ENCODE peak calls at places on chromosomes 1 and 21, in four cellular contexts. J, Q, I and L are unnamed samples.

GRCh38 chr1:183404456-183404855 is 13.7 kb downstream of the NMNAT2 start:
- DNase-seq in I (no peak), Q (no peak), J (no peak), L (no peak)

GRCh38 chr1:59779949-59780348 is 34.8 kb upstream of the HOOK1 start:
- DNase-seq in J (no peak), Q (no peak), I (no peak), L (no peak)

GRCh38 chr1:114093624-114094302 is 59.9 kb downstream of the SYT6 start:
- DNase-seq in I (peak), Q (no peak), J (peak), L (no peak)

GRCh38 chr1:20666804-20667203 is 5.6 kb upstream of the DDOST start:
- DNase-seq in Q (no peak), J (no peak), I (no peak), L (no peak)

GRCh38 chr1:78237364-78237916 is 191.7 kb downstream of the GIPC2 start:
- DNase-seq in I (no peak), Q (peak), J (no peak), L (no peak)

GRCh38 chr1:201011616-201012015 is 11.9 kb downstream of the KIF21B start:
- DNase-seq in J (no peak), I (no peak), Q (no peak), L (no peak)

GRCh38 chr1:231606712-231607111 is 19.9 kb upstream of the DISC1 start:
- DNase-seq in I (no peak), J (no peak), Q (no peak), L (no peak)

GRCh38 chr1:205375816-205376545 is 19.3 kb upstream of the KLHDC8A start:
- DNase-seq in Q (no peak), I (peak), J (no peak), L (no peak)

GRCh38 chr1:10063878-10064277 is 31.1 kb downstream of the UBE4B start:
- DNase-seq in J (no peak), Q (no peak), I (no peak), L (no peak)

GRCh38 chr1:202238914-202239313 is 45.3 kb downstream of the LGR6 start:
- DNase-seq in J (no peak), Q (peak), I (no peak), L (no peak)

GRCh38 chr1:230256896-230257295 is 169.2 kb downstream of the PGBD5 start:
- DNase-seq in I (no peak), Q (no peak), J (no peak), L (no peak)

GRCh38 chr1:96374076-96374762 is 347.4 kb upstream of the PTBP2 start:
- DNase-seq in I (peak), J (peak), Q (no peak), L (no peak)

GRCh38 chr21:42688841-42689371 is 35.5 kb downstream of the PDE9A start:
- DNase-seq in Q (no peak), I (no peak), J (no peak), L (no peak)

GRCh38 chr1:232308616-232309015 is 321.3 kb downstream of the SIPA1L2 start:
- DNase-seq in J (no peak), I (no peak), Q (no peak), L (no peak)

GRCh38 chr1:3219725-3220467 is 150.9 kb downstream of the PRDM16 start:
- DNase-seq in J (no peak), I (no peak), Q (no peak), L (no peak)

GRCh38 chr1:67840449-67840848 is 7.2 kb upstream of the GNG12 start:
- DNase-seq in J (peak), I (peak), Q (no peak), L (no peak)

GRCh38 chr1:36023098-36023769 is 60.7 kb upstream of the TEKT2 start:
- DNase-seq in J (no peak), Q (no peak), I (peak), L (no peak)

GRCh38 chr1:202319381-202320080 is 22.2 kb downstream of the UBE2T start:
- DNase-seq in I (no peak), Q (peak), J (no peak), L (no peak)

GRCh38 chr1:246043556-246043955 is 463.5 kb downstream of the SMYD3 start:
- DNase-seq in I (no peak), J (peak), Q (no peak), L (no peak)

GRCh38 chr21:26513212-26513611 is 59.9 kb downstream of the CYYR1 start:
- DNase-seq in I (peak), J (peak), Q (no peak), L (no peak)

GRCh38 chr1:248838357-248839167 is 538 bp downstream of the ZNF672 start:
- DNase-seq in I (peak), Q (peak), J (peak), L (peak)

GRCh38 chr1:29202584-29203340 is 21.1 kb upstream of the SRSF4 start:
- DNase-seq in J (peak), I (peak), Q (peak), L (peak)
- H3K27ac ChIP-seq in J (peak), I (peak), Q (no peak), L (peak)

DNA sequence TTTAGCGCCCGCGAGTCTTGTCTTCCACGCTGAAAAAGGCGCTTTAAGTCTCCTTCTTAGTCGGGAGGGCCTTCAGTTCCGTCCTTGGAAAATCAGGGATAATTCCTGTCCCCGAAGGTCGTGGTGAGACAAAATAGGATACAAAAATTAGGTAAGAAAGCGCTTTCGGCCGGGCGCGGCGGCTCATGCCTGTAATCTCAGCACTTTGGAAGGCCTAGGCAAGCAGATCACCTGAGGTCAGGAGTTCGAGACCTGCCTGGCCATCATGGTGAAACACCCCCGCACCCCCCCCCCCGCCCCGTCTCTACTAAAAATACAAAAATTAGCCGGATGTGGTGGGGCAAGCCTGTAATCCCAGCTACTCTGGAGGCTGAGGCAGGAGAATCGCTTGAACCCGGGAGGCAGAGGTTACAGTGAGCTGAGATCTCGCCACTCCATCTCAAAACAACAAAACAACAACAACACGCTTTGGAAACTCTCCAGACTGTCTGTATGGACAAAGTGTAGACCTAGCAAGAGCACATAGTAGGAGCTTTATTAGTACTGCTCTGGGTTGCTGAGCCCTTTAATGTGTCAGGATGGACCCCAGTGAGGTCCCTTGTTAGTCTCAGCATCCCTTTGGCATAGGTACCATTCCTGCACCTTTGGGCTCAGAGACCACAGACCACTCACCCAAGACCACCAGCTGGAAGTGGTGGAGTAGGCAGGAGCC is 790 bp upstream of the TMEM54 start:
- DNase-seq in Q (no peak), I (no peak), J (no peak), L (no peak)
- H3K27ac ChIP-seq in Q (no peak), I (no peak), J (no peak), L (no peak)

DNA sequence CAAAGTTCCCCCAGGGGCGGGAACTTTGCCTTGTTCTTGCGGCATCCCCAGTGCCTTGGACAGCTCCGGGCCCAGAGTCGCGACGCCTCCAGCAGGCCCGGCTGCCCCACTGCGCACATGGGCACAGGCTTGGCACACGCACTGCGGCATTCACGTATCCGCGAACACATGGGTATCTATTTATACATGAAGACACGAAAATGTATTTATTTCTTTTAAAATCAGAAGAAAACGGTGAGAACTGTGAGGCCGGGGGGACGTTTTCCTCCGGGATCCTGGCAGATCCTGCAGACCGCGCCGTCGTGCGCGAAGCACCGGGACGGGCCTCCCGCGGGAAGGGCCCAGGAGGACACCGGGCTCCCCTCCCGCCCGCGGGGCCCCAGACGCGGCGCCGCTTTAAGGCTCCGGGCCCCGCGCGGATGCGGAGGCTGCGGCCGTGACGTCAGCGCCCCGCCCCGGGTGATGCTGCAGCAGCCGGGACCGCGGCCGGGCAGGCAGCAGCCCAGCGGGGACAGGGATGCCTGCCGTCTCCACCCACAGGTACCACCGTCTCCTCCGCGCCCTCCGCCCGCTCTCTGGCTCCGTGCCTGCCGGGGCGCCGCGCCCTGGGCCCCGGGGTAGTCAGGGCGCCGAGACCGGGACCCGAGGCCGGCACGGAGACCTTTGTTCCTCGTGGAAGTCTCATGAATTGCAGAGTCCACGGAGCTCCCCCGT is at the start of gene SLC45A1:
- DNase-seq in Q (peak), J (peak), I (peak), L (peak)
- H3K27ac ChIP-seq in Q (no peak), J (no peak), I (peak), L (peak)

GRCh38 chr21:30444204-30444603 is 4.1 kb downstream of the KRTAP15-1 start:
- DNase-seq in J (no peak), I (no peak), Q (no peak), L (no peak)
- H3K27ac ChIP-seq in J (no peak), I (no peak), Q (no peak), L (no peak)

DNA sequence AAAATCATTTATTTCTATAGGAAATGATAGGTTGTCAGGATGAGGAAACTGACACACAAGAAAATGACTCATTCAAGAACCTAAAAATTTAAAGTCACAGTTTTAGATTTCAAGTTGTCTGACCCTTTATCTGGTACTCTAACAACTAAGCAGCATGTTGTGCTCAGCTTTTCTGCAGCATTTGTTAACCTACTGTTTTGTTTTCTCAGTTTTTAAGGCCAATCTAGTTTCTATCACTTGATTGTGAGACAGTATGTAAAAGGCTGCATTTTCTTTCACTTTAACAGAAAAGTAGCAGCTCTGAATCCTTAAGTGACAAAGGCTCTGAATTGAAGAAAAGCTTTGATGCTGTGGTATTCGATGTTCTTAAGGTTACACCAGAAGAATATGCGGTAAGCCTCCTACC is 59.1 kb downstream of the RALGPS2 start:
- DNase-seq in J (no peak), Q (no peak), I (no peak), L (no peak)
- H3K27ac ChIP-seq in J (no peak), Q (no peak), I (no peak), L (no peak)